ENCODE peak calls at places on chromosomes 2 and 18, in ten cellular contexts. Q, W, A, X, C, O, M, L, S and V are unnamed samples.

GRCh38 chr2:209389124-209389523 is 34.7 kb upstream of the MAP2 start:
- DNase-seq in Q (no peak), W (no peak), A (no peak), X (no peak), C (peak), O (no peak), M (no peak), L (no peak), S (peak), V (no peak)

GRCh38 chr2:152486048-152486736 is 151.2 kb downstream of the FMNL2 start:
- DNase-seq in Q (peak), W (no peak), A (no peak), X (no peak), C (no peak), O (no peak), M (no peak), L (no peak), S (no peak), V (no peak)

GRCh38 chr2:201532686-201533304 is 81.3 kb downstream of the STRADB start:
- DNase-seq in Q (peak), W (peak), A (peak), X (no peak), C (no peak), O (no peak), M (peak), L (no peak), S (peak), V (peak)

GRCh38 chr18:741931-742512 is 29.6 kb upstream of the ENOSF1 start:
- DNase-seq in Q (peak), W (peak), A (peak), X (no peak), C (peak), O (no peak), M (peak), L (peak), S (peak), V (peak)

GRCh38 chr2:120134263-120134662 is 88.9 kb downstream of the TMEM185B start:
- DNase-seq in Q (peak), W (peak), A (peak), X (no peak), C (no peak), O (no peak), M (peak), L (peak), S (peak), V (peak)

GRCh38 chr18:75290737-75291358 is 80.3 kb downstream of the TSHZ1 start:
- DNase-seq in Q (no peak), W (no peak), A (no peak), X (no peak), C (peak), O (no peak), M (no peak), L (no peak), S (no peak), V (no peak)

GRCh38 chr2:233210843-233211600 is 40.5 kb upstream of the ATG16L1 start:
- DNase-seq in Q (peak), W (peak), A (peak), X (peak), C (no peak), O (no peak), M (peak), L (no peak), S (peak), V (peak)

GRCh38 chr2:142321706-142322280 is 191.0 kb upstream of the LRP1B start:
- DNase-seq in Q (peak), W (no peak), A (peak), X (no peak), C (no peak), O (no peak), M (no peak), L (no peak), S (peak), V (peak)

GRCh38 chr18:55319517-55319905 is 268.5 kb downstream of the TCF4 start:
- DNase-seq in Q (no peak), W (peak), A (peak), X (no peak), C (no peak), O (no peak), M (no peak), L (no peak), S (peak), V (no peak)

GRCh38 chr2:98589489-98589888 is 18.8 kb downstream of the COA5 start:
- DNase-seq in Q (no peak), W (no peak), A (no peak), X (no peak), C (no peak), O (no peak), M (no peak), L (no peak), S (no peak), V (no peak)

GRCh38 chr2:168998609-168999211 is 32.4 kb downstream of the ABCB11 start:
- DNase-seq in Q (no peak), W (no peak), A (no peak), X (no peak), C (no peak), O (no peak), M (no peak), L (no peak), S (peak), V (no peak)

GRCh38 chr2:208134928-208135586 is 5.4 kb upstream of the CRYGC start:
- DNase-seq in Q (peak), W (no peak), A (no peak), X (no peak), C (no peak), O (no peak), M (no peak), L (no peak), S (peak), V (peak)

GRCh38 chr2:233766416-233766815 is 6.3 kb downstream of the UGT1A1 start:
- DNase-seq in Q (no peak), W (no peak), A (no peak), X (no peak), C (no peak), O (no peak), M (no peak), L (no peak), S (no peak), V (no peak)

GRCh38 chr2:78218066-78218465 is 695.9 kb upstream of the LRRTM4 start:
- DNase-seq in Q (no peak), W (no peak), A (no peak), X (no peak), C (no peak), O (no peak), M (no peak), L (no peak), S (no peak), V (no peak)

GRCh38 chr2:67585400-67585799 is 188.3 kb downstream of the ETAA1 start:
- DNase-seq in Q (no peak), W (no peak), A (no peak), X (no peak), C (no peak), O (no peak), M (no peak), L (no peak), S (peak), V (no peak)

GRCh38 chr2:136125226-136125625 is 7.3 kb upstream of the CXCR4 start:
- DNase-seq in Q (no peak), W (no peak), A (no peak), X (no peak), C (no peak), O (no peak), M (no peak), L (no peak), S (no peak), V (no peak)

GRCh38 chr18:63112681-63113080 is 206.9 kb downstream of the BCL2 start:
- DNase-seq in Q (no peak), W (no peak), A (no peak), X (no peak), C (no peak), O (no peak), M (no peak), L (no peak), S (no peak), V (no peak)